ENCODE peak calls at places on chromosomes 4 and X, in six cellular contexts. O is T follicular helper cell, S is MG63, Q is mesothelial cell of epicardium, W is endothelial cell, F is heart right ventricle. B is an unnamed sample.
A peak's percentile ranks its signal among the peaks of the same experiment; 100 is the strongest.

GRCh38 chr4:143185253-143186107 is 763 bp downstream of the USP38 start:
- DNase-seq in W (no peak), S (no peak), F (peak; percentile 13), O (peak; percentile 6), Q (no peak), B (peak; percentile 18)

GRCh38 chrX:63250253-63250868 is 100.8 kb downstream of the SPIN4 start:
- DNase-seq in S (peak; percentile 11), Q (no peak), O (peak; percentile 17), W (peak; percentile 48), F (peak; percentile 56), B (peak; percentile 35)

GRCh38 chr4:3323071-3323481 is 30.3 kb downstream of the RGS12 start:
- DNase-seq in S (no peak), O (no peak), Q (peak; percentile 20), W (no peak), F (no peak), B (no peak)

GRCh38 chr4:186949847-186950246 is 226.2 kb upstream of the FAT1 start:
- DNase-seq in Q (no peak), O (no peak), W (no peak), F (no peak), S (no peak), B (no peak)

GRCh38 chr4:108794136-108794535 is 31.3 kb upstream of the ETNPPL start:
- DNase-seq in W (no peak), S (no peak), Q (no peak), O (no peak), F (no peak), B (no peak)

GRCh38 chr4:74873545-74874295 is 59.2 kb upstream of the PARM1 start:
- DNase-seq in F (no peak), W (no peak), O (no peak), Q (no peak), S (no peak), B (no peak)

GRCh38 chr4:555566-556275 is 20.4 kb downstream of the TMEM271 start:
- DNase-seq in O (no peak), W (no peak), F (no peak), S (no peak), Q (no peak), B (no peak)

GRCh38 chr4:99404595-99405287 is 30.4 kb downstream of the ADH7 start:
- DNase-seq in W (no peak), F (no peak), O (no peak), S (peak; percentile 65), Q (no peak), B (no peak)

GRCh38 chr4:10783351-10783750 is 98.8 kb upstream of the CLNK start:
- DNase-seq in S (peak; percentile 35), O (no peak), Q (no peak), W (no peak), F (no peak), B (no peak)

GRCh38 chrX:69501433-69501832 is 2.7 kb upstream of the NALF2 start:
- DNase-seq in F (peak; percentile 29), Q (no peak), O (no peak), S (peak; percentile 5), W (peak; percentile 8), B (no peak)

GRCh38 chr4:170138580-170139194 is 48.9 kb upstream of the AADAT start:
- DNase-seq in O (peak; percentile 33), S (peak; percentile 34), F (peak; percentile 67), Q (peak; percentile 84), W (peak; percentile 82), B (peak; percentile 56)

GRCh38 chr4:73259552-73260140 is 1.0 kb upstream of the ANKRD17 start:
- DNase-seq in Q (no peak), O (no peak), W (no peak), F (peak; percentile 29), S (peak; percentile 2), B (no peak)

GRCh38 chr4:37535872-37536271 is 150.3 kb downstream of the RELL1 start:
- DNase-seq in Q (no peak), O (no peak), F (no peak), W (no peak), S (peak; percentile 2), B (no peak)

GRCh38 chrX:13511557-13512330 is 57.7 kb upstream of the EGFL6 start:
- DNase-seq in O (no peak), Q (no peak), S (no peak), W (no peak), F (no peak), B (no peak)

GRCh38 chr4:148452970-148453369 is 10.8 kb upstream of the NR3C2 start:
- DNase-seq in S (no peak), F (no peak), W (no peak), O (no peak), Q (no peak), B (no peak)

GRCh38 chr4:41744572-41745291 is 3.8 kb downstream of the PHOX2B start:
- DNase-seq in S (no peak), W (no peak), F (no peak), O (no peak), Q (no peak), B (no peak)

GRCh38 chr4:32985256-32985655 is 2265.1 kb downstream of the PCDH7 start:
- DNase-seq in Q (no peak), O (no peak), S (no peak), W (no peak), F (no peak), B (no peak)

GRCh38 chr4:1400861-1401408 is 5.3 kb downstream of the NKX1-1 start:
- DNase-seq in W (no peak), O (no peak), S (no peak), F (no peak), Q (peak; percentile 9), B (no peak)

GRCh38 chr4:48093949-48094550 is 40.0 kb downstream of the TXK start:
- DNase-seq in S (peak; percentile 6), F (no peak), O (no peak), W (no peak), Q (no peak), B (no peak)

GRCh38 chr4:94504545-94504944 is 52.8 kb downstream of the PDLIM5 start:
- DNase-seq in S (no peak), Q (no peak), F (no peak), W (no peak), O (no peak), B (no peak)

B was measured in effector memory CD8-positive, alpha-beta T cell.